ENCODE peak calls at places on chromosomes 3 and 15, in seven cellular contexts. D is activated T-cell treated with anti-CD3 and anti-CD28 coated beads, Interleukin-2, amount 50 U/mL, for 1 hour; X is AML-193; H is stomach; W is fibroblast of mammary gland; U is AG04450; I is amniotic epithelial cell. S is an unnamed sample.

GRCh38 chr3:25033407-25034029 is 394.5 kb upstream of the RARB start:
- DNase-seq in H (peak; percentile 26), U (no peak), I (peak; percentile 11), D (no peak), W (peak; percentile 56), X (peak; percentile 30), S (no peak)

GRCh38 chr3:185200639-185201038 is 47.8 kb upstream of the C3orf70 start:
- DNase-seq in I (peak; percentile 72), W (peak; percentile 90), U (no peak), X (no peak), D (no peak), H (no peak), S (no peak)

GRCh38 chr3:195543642-195544536 is 764 bp upstream of the PPP1R2 start:
- DNase-seq in H (no peak), I (no peak), X (no peak), W (no peak), D (no peak), U (no peak), S (no peak)

GRCh38 chr3:187958432-187959003 is 195.4 kb upstream of the LPP start:
- DNase-seq in I (no peak), H (peak; percentile 34), X (no peak), W (no peak), U (no peak), D (peak; percentile 57), S (no peak)

GRCh38 chr3:128243602-128244504 is 90.6 kb downstream of the EEFSEC start:
- DNase-seq in H (no peak), U (no peak), I (no peak), D (no peak), W (no peak), X (no peak), S (no peak)

GRCh38 chr3:14253022-14253761 is 74.6 kb downstream of the LSM3 start:
- DNase-seq in U (no peak), W (peak; percentile 31), H (no peak), I (peak; percentile 92), D (no peak), X (no peak), S (no peak)

GRCh38 chr3:183984337-183984736 is 33.3 kb downstream of the ABCC5 start:
- DNase-seq in X (no peak), I (no peak), D (no peak), U (no peak), H (no peak), W (peak; percentile 45), S (no peak)

GRCh38 chr3:30578479-30578878 is 27.9 kb upstream of the TGFBR2 start:
- DNase-seq in X (peak; percentile 74), I (peak; percentile 94), D (no peak), H (no peak), U (peak; percentile 66), W (peak; percentile 99), S (peak; percentile 39)

GRCh38 chr15:63583027-63583426 is 14.2 kb upstream of the FBXL22 start:
- DNase-seq in X (no peak), H (no peak), D (no peak), W (peak; percentile 88), U (no peak), I (peak; percentile 89), S (no peak)

GRCh38 chr3:41532976-41533375 is 333.7 kb downstream of the CTNNB1 start:
- DNase-seq in X (no peak), I (no peak), U (no peak), D (no peak), W (no peak), H (peak; percentile 26), S (peak; percentile 26)

GRCh38 chr3:197490098-197490497 is 65.7 kb downstream of the BDH1 start:
- DNase-seq in H (no peak), X (no peak), U (no peak), D (no peak), I (peak; percentile 79), W (no peak), S (no peak)

GRCh38 chr3:11558461-11558903 is 85.2 kb downstream of the VGLL4 start:
- DNase-seq in U (no peak), X (no peak), I (peak; percentile 50), W (no peak), D (no peak), H (no peak), S (no peak)

GRCh38 chr15:86036243-86036642 is 43.4 kb upstream of the AGBL1 start:
- DNase-seq in H (no peak), U (no peak), X (no peak), W (no peak), D (no peak), I (no peak), S (no peak)